ENCODE peak calls at places on chromosomes 13 and 19, in five cellular contexts. Q is adrenal gland; I is activated CD4-positive, alpha-beta T cell treated with anti-CD3 and anti-CD28 coated beads for 4 hours; K is NCI-H2227 treated with DMSO at 0.1 percent for 48 hours; T is pancreas. V is an unnamed sample.

GRCh38 chr19:12617646-12618045 is 6.9 kb downstream of the ZNF791 start:
- DNase-seq in T (no peak), Q (no peak), K (no peak), I (no peak), V (no peak)

GRCh38 chr13:19117913-19118739 is 63.5 kb downstream of the TUBA3C start:
- DNase-seq in K (peak; percentile 53), Q (no peak), I (no peak), T (no peak), V (no peak)

GRCh38 chr13:114131581-114132418 is 623 bp downstream of the RASA3 start:
- DNase-seq in T (no peak), Q (no peak), K (no peak), I (peak; percentile 45), V (no peak)

GRCh38 chr13:78958019-78958418 is 299.1 kb upstream of the OBI1 start:
- DNase-seq in I (no peak), Q (no peak), K (no peak), T (no peak), V (no peak)

GRCh38 chr19:47296036-47296435 is 13.6 kb upstream of the C5AR1 start:
- DNase-seq in I (peak; percentile 83), T (peak; percentile 77), K (peak; percentile 48), Q (peak; percentile 90), V (peak; percentile 79)

GRCh38 chr13:38024431-38024830 is 154.9 kb upstream of the TRPC4 start:
- DNase-seq in K (no peak), Q (no peak), I (no peak), T (no peak), V (no peak)

GRCh38 chr19:2495130-2495641 is 19.3 kb downstream of the GADD45B start:
- DNase-seq in Q (peak; percentile 84), T (peak; percentile 93), K (no peak), I (peak; percentile 19), V (peak; percentile 59)

GRCh38 chr13:98781905-98782304 is 29.4 kb upstream of the SLC15A1 start:
- DNase-seq in K (no peak), T (no peak), Q (no peak), I (no peak), V (no peak)

GRCh38 chr13:48412100-48412556 is 785 bp downstream of the LPAR6 start:
- DNase-seq in Q (no peak), I (no peak), K (no peak), T (no peak), V (no peak)

GRCh38 chr19:14048439-14049153 is 13.3 kb downstream of the PALM3 start:
- DNase-seq in Q (peak; percentile 59), K (no peak), I (peak; percentile 66), T (no peak), V (no peak)

GRCh38 chr19:2590630-2591399 is 111.7 kb downstream of the GNG7 start:
- DNase-seq in Q (no peak), K (no peak), I (no peak), T (no peak), V (peak; percentile 5)

GRCh38 chr13:110922506-110922905 is 7.6 kb upstream of the ANKRD10 start:
- DNase-seq in I (no peak), Q (no peak), T (no peak), K (no peak), V (no peak)

V was measured in ovary.